ENCODE peak calls at places on chromosomes 16 and 17, in nine cellular contexts. G is upper lobe of left lung, F is H1, U is stomach, T is HCT116, Z is esophagus muscularis mucosa, X is suprapubic skin, M is sigmoid colon, P is spleen. I is an unnamed sample. For H3K9me3, the result is how much of the 10 kb centered on the place peaks cover.

GRCh38 chr16:82701302-82702022 is 74.7 kb downstream of the CDH13 start:
- DNase-seq in G (no peak), F (no peak), U (no peak), T (no peak), Z (no peak), X (no peak), M (no peak), P (no peak), I (no peak)

GRCh38 chr16:66166451-66166850 is 200.0 kb upstream of the CDH5 start:
- DNase-seq in G (no peak), F (no peak), U (no peak), T (no peak), Z (no peak), X (peak), M (no peak), P (no peak), I (no peak)

GRCh38 chr17:27578718-27579085 is 52.3 kb upstream of the LGALS9 start:
- DNase-seq in G (no peak), F (no peak), U (no peak), T (no peak), Z (no peak), X (no peak), M (no peak), P (no peak), I (no peak)

GRCh38 chr17:28532063-28532960 is 20.1 kb downstream of the UNC119 start:
- DNase-seq in G (no peak), F (no peak), U (no peak), T (no peak), Z (no peak), X (no peak), M (no peak), P (no peak), I (no peak)

GRCh38 chr16:10988164-10988803 is 43.9 kb downstream of the CLEC16A start:
- DNase-seq in G (no peak), F (peak), U (no peak), T (no peak), Z (no peak), X (no peak), M (no peak), P (no peak), I (no peak)

GRCh38 chr16:57801098-57801855 is 1.0 kb downstream of the KIFC3 start:
- DNase-seq in G (no peak), F (no peak), U (no peak), T (no peak), Z (no peak), X (no peak), M (no peak), P (no peak), I (no peak)

GRCh38 chr16:31874354-31875111 is 926 bp downstream of the ZNF267 start:
- DNase-seq in G (no peak), F (no peak), U (no peak), T (no peak), Z (no peak), X (no peak), M (no peak), P (no peak), I (no peak)

GRCh38 chr16:27374231-27374793 is 27.7 kb upstream of the IL21R start:
- DNase-seq in G (no peak), F (no peak), U (no peak), T (no peak), Z (no peak), X (peak), M (no peak), P (peak), I (no peak)

GRCh38 chr17:47676510-47676909 is 17.5 kb upstream of the TBKBP1 start:
- DNase-seq in G (no peak), F (no peak), U (no peak), T (no peak), Z (no peak), X (no peak), M (no peak), P (no peak), I (no peak)

GRCh38 chr17:9427460-9428315 is 147.9 kb downstream of the STX8 start:
- DNase-seq in G (no peak), F (no peak), U (no peak), T (no peak), Z (no peak), X (no peak), M (no peak), P (no peak), I (no peak)

GRCh38 chr16:81409016-81409556 is 35.5 kb upstream of the CMIP start:
- DNase-seq in G (no peak), F (no peak), U (no peak), T (no peak), Z (no peak), X (peak), M (no peak), P (peak), I (no peak)

GRCh38 chr17:2967515-2967914 is 95.9 kb downstream of the OR1D5 start:
- DNase-seq in G (no peak), F (no peak), U (no peak), T (no peak), Z (no peak), X (no peak), M (peak), P (no peak), I (no peak)

GRCh38 chr17:72534265-72534664 is 413.4 kb downstream of the SOX9 start:
- DNase-seq in G (no peak), F (no peak), U (no peak), T (no peak), Z (no peak), X (no peak), M (no peak), P (no peak), I (no peak)
- H3K9me3 ChIP-seq in G (under half), F (under half), U (under half), T (under half), Z (under half), X (under half), M (under half), P (under half), I (under half)

GRCh38 chr17:82323514-82324234 is 6.3 kb upstream of the CD7 start:
- DNase-seq in G (peak), F (no peak), U (no peak), T (no peak), Z (no peak), X (no peak), M (no peak), P (peak), I (no peak)
- TF ChIP-seq POLR2AphosphoS5 in G (no peak), F (no peak), U (no peak), T (no peak), Z (no peak), X (no peak), M (no peak), P (no peak), I (no peak)

GRCh38 chr17:29683481-29683880 is 60.8 kb upstream of the CORO6 start:
- DNase-seq in G (no peak), F (no peak), U (no peak), T (no peak), Z (no peak), X (no peak), M (no peak), P (no peak), I (no peak)
- H3K27ac ChIP-seq in G (peak), F (no peak), U (peak), T (no peak), Z (peak), X (no peak), M (peak), P (peak), I (no peak)

GRCh38 chr17:4852504-4853075 is 19.4 kb downstream of the MINK1 start:
- DNase-seq in G (no peak), F (no peak), U (no peak), T (no peak), Z (no peak), X (no peak), M (no peak), P (no peak), I (no peak)
- H3K9me3 ChIP-seq in G (under half), F (under half), U (under half), T (under half), Z (under half), X (under half), M (under half), P (under half), I (under half)

I was measured in Panc1.